ENCODE peak calls at places on chromosome 16, in five cellular contexts. R is mesendoderm; A is stimulated activated CD8-positive, alpha-beta memory T cell treated with anti-CD3 and anti-CD28 coated beads, Interleukin-2, amount 100 ng/mL, for 1 hour; Y is T-cell; E is activated CD8-positive, alpha-beta memory T cell treated with anti-CD3 and anti-CD28 coated beads for 4 hours. G is an unnamed sample.

GRCh38 chr16:212999-213398 is 16.2 kb downstream of the LUC7L start:
- DNase-seq in R (no peak), A (no peak), Y (no peak), E (no peak), G (no peak)

GRCh38 chr16:31471875-31472558 is at the start of gene TGFB1I1:
- DNase-seq in R (peak; percentile 63), A (no peak), Y (no peak), E (no peak), G (no peak)

GRCh38 chr16:56645838-56646237 is 5.8 kb upstream of the MT1B start:
- DNase-seq in R (no peak), A (no peak), Y (no peak), E (no peak), G (no peak)

GRCh38 chr16:66271074-66272060 is 95.1 kb upstream of the CDH5 start:
- DNase-seq in R (no peak), A (no peak), Y (no peak), E (no peak), G (no peak)

GRCh38 chr16:12749076-12749475 is 54.6 kb downstream of the CPPED1 start:
- DNase-seq in R (no peak), A (no peak), Y (no peak), E (no peak), G (no peak)

GRCh38 chr16:74078877-74079586 is 217.6 kb upstream of the PSMD7 start:
- DNase-seq in R (no peak), A (no peak), Y (no peak), E (no peak), G (no peak)

GRCh38 chr16:87853411-87854052 is 15.8 kb downstream of the SLC7A5 start:
- DNase-seq in R (peak; percentile 96), A (peak; percentile 74), Y (peak; percentile 76), E (peak; percentile 76), G (peak; percentile 66)

GRCh38 chr16:13070268-13070667 is 168.9 kb downstream of the SHISA9 start:
- DNase-seq in R (peak; percentile 98), A (no peak), Y (no peak), E (no peak), G (no peak)

GRCh38 chr16:546909-547770 is 13.1 kb upstream of the PRR35 start:
- DNase-seq in R (peak; percentile 58), A (peak; percentile 38), Y (peak; percentile 43), E (no peak), G (no peak)

GRCh38 chr16:74730049-74730683 is 29.5 kb upstream of the MLKL start:
- DNase-seq in R (no peak), A (no peak), Y (no peak), E (no peak), G (no peak)

GRCh38 chr16:69904495-69905170 is 46.5 kb upstream of the CLEC18A start:
- DNase-seq in R (peak; percentile 29), A (no peak), Y (no peak), E (no peak), G (no peak)

GRCh38 chr16:52498640-52499039 is 48.3 kb downstream of the TOX3 start:
- DNase-seq in R (peak; percentile 6), A (no peak), Y (no peak), E (no peak), G (no peak)

GRCh38 chr16:72938426-72939164 is 109.3 kb downstream of the ZFHX3 start:
- DNase-seq in R (no peak), A (no peak), Y (no peak), E (no peak), G (no peak)

GRCh38 chr16:66286527-66286926 is 80.0 kb upstream of the CDH5 start:
- DNase-seq in R (no peak), A (no peak), Y (no peak), E (no peak), G (no peak)

GRCh38 chr16:20735504-20735903 is 6.1 kb downstream of the THUMPD1 start:
- DNase-seq in R (no peak), A (no peak), Y (no peak), E (no peak), G (no peak)

GRCh38 chr16:56858375-56858774 is 6.6 kb upstream of the SLC12A3 start:
- DNase-seq in R (no peak), A (no peak), Y (no peak), E (no peak), G (no peak)

GRCh38 chr16:75017670-75018525 is 19.1 kb downstream of the ZNRF1 start:
- DNase-seq in R (no peak), A (no peak), Y (no peak), E (no peak), G (no peak)

GRCh38 chr16:83581082-83581481 is 226.7 kb upstream of the HSBP1 start:
- DNase-seq in R (no peak), A (no peak), Y (no peak), E (no peak), G (no peak)

GRCh38 chr16:13957197-13958078 is 37.5 kb downstream of the ERCC4 start:
- DNase-seq in R (peak; percentile 85), A (no peak), Y (no peak), E (no peak), G (no peak)

GRCh38 chr16:83013071-83013470 is 386.3 kb downstream of the CDH13 start:
- DNase-seq in R (no peak), A (no peak), Y (no peak), E (no peak), G (no peak)

GRCh38 chr16:28905229-28905754 is 19.7 kb downstream of the RABEP2 start:
- DNase-seq in R (no peak), A (no peak), Y (no peak), E (no peak), G (no peak)

GRCh38 chr16:12207939-12208338 is 231.4 kb downstream of the SNX29 start:
- DNase-seq in R (peak; percentile 50), A (no peak), Y (no peak), E (no peak), G (no peak)

GRCh38 chr16:66052745-66053144 is 313.7 kb upstream of the CDH5 start:
- DNase-seq in R (no peak), A (no peak), Y (no peak), E (no peak), G (no peak)

GRCh38 chr16:14232106-14232890 is 161.2 kb downstream of the MRTFB start:
- DNase-seq in R (no peak), A (no peak), Y (no peak), E (no peak), G (no peak)

GRCh38 chr16:56625943-56626654 is 518 bp downstream of the MT1E start:
- DNase-seq in R (no peak), A (no peak), Y (no peak), E (no peak), G (no peak)

GRCh38 chr16:69595127-69596036 is 29.6 kb downstream of the NFAT5 start:
- DNase-seq in R (no peak), A (no peak), Y (no peak), E (no peak), G (no peak)

GRCh38 chr16:10153993-10154788 is 28.0 kb downstream of the GRIN2A start:
- DNase-seq in R (no peak), A (no peak), Y (no peak), E (no peak), G (no peak)

GRCh38 chr16:28591355-28591754 is 5.5 kb downstream of the SULT1A2 start:
- DNase-seq in R (no peak), A (no peak), Y (no peak), E (no peak), G (no peak)

GRCh38 chr16:7227193-7227825 is 105.3 kb upstream of the RBFOX1 start:
- DNase-seq in R (peak; percentile 91), A (no peak), Y (no peak), E (no peak), G (no peak)

GRCh38 chr16:71865173-71865863 is 18.7 kb downstream of the ZNF821 start:
- DNase-seq in R (no peak), A (no peak), Y (no peak), E (no peak), G (no peak)

GRCh38 chr16:57042157-57043111 is 49.9 kb upstream of the CPNE2 start:
- DNase-seq in R (no peak), A (peak; percentile 68), Y (peak; percentile 39), E (peak; percentile 79), G (peak; percentile 45)

GRCh38 chr16:56860226-56861020 is 4.6 kb upstream of the SLC12A3 start:
- DNase-seq in R (no peak), A (no peak), Y (peak; percentile 51), E (no peak), G (no peak)

GRCh38 chr16:2244301-2244700 is 7.1 kb downstream of the ECI1 start:
- DNase-seq in R (peak; percentile 40), A (no peak), Y (no peak), E (no peak), G (no peak)

GRCh38 chr16:86437348-86437747 is 73.0 kb upstream of the FOXF1 start:
- DNase-seq in R (no peak), A (no peak), Y (no peak), E (no peak), G (no peak)